ENCODE peak calls at places on chromosomes 11 and 22, in six cellular contexts. U is EH; A is A172; G is fibroblast of lung; W is GM04503; P is central memory CD4-positive, alpha-beta T cell. E is an unnamed sample.

GRCh38 chr11:8283510-8284272 is 20.0 kb upstream of the LMO1 start:
- DNase-seq in A (peak; percentile 28), U (no peak), W (no peak), P (no peak), G (peak; percentile 21), E (peak; percentile 48)

GRCh38 chr22:43893266-43893665 is 1.5 kb upstream of the PNPLA5 start:
- DNase-seq in U (no peak), A (no peak), P (no peak), G (no peak), W (no peak), E (no peak)

GRCh38 chr22:29450222-29450621 is 11.8 kb downstream of the RFPL1 start:
- DNase-seq in U (no peak), G (no peak), P (no peak), W (no peak), A (no peak), E (no peak)

GRCh38 chr11:129779342-129779741 is 36.3 kb upstream of the TMEM45B start:
- DNase-seq in W (no peak), U (no peak), G (no peak), P (no peak), A (no peak), E (no peak)

GRCh38 chr11:129593098-129593497 is 217.4 kb downstream of the BARX2 start:
- DNase-seq in P (no peak), A (no peak), G (no peak), W (no peak), U (no peak), E (no peak)

GRCh38 chr11:8773916-8774537 is 91.4 kb downstream of the RPL27A start:
- DNase-seq in A (no peak), P (no peak), G (no peak), W (no peak), U (no peak), E (no peak)

GRCh38 chr11:17075506-17075905 is 2.0 kb downstream of the RPS13 start:
- DNase-seq in A (no peak), W (no peak), G (no peak), P (no peak), U (no peak), E (no peak)

GRCh38 chr11:109521571-109522086 is 99.6 kb downstream of the C11orf87 start:
- DNase-seq in P (no peak), U (no peak), G (no peak), W (no peak), A (no peak), E (no peak)

GRCh38 chr11:65425971-65426838 is 3.6 kb downstream of the NEAT1 start:
- DNase-seq in A (peak; percentile 47), W (peak; percentile 43), P (peak; percentile 78), U (peak; percentile 86), G (peak; percentile 88), E (no peak)

GRCh38 chr22:40008726-40009125 is 14.0 kb downstream of the FAM83F start:
- DNase-seq in U (no peak), G (peak; percentile 26), A (peak; percentile 44), W (no peak), P (no peak), E (no peak)

GRCh38 chr11:133425245-133425644 is 107.1 kb downstream of the OPCML start:
- DNase-seq in W (no peak), P (no peak), A (no peak), G (no peak), U (no peak), E (no peak)

GRCh38 chr11:65491614-65492386 is 7.0 kb upstream of the MALAT1 start:
- DNase-seq in U (peak; percentile 98), A (peak; percentile 91), W (peak; percentile 99), G (peak; percentile 98), P (no peak), E (peak; percentile 92)

GRCh38 chr11:40186401-40187091 is 1272.9 kb downstream of the LRRC4C start:
- DNase-seq in A (no peak), W (no peak), G (peak; percentile 11), U (no peak), P (no peak), E (no peak)

GRCh38 chr11:877565-877964 is 33.0 kb downstream of the CHID1 start:
- DNase-seq in A (peak; percentile 30), P (no peak), W (no peak), U (no peak), G (no peak), E (no peak)

GRCh38 chr11:420054-420910 is 5.5 kb upstream of the SIGIRR start:
- DNase-seq in W (no peak), G (no peak), P (no peak), A (no peak), U (no peak), E (no peak)

GRCh38 chr11:119206512-119207299 is 567 bp downstream of the CBL start:
- DNase-seq in P (peak; percentile 50), W (no peak), G (peak; percentile 24), A (no peak), U (no peak), E (no peak)